ENCODE peak calls at places on chromosomes 7 and 10, in ten cellular contexts. Y is Panc1; R is activated effector memory CD4-positive, alpha-beta T cell treated with anti-CD3 and anti-CD28 coated beads, Interleukin-2, amount 50 U/mL, for 16 hours; S is A549; D is Kasumi-1; I is fibroblast of the aortic adventitia; K is stimulated activated CD4-positive, alpha-beta T cell treated with anti-CD3 and anti-CD28 coated beads, Interleukin-2, amount 100 ng/mL, for 48 hours; Z is sciatic nerve; O is HEK293T; A is KBM-7. E is an unnamed sample.

GRCh38 chr7:133015879-133016278 is 66.0 kb downstream of the CHCHD3 start:
- DNase-seq in D (no peak), K (no peak), Z (no peak), O (no peak), A (no peak), I (no peak), S (no peak), R (no peak), Y (no peak), E (no peak)

GRCh38 chr10:92181575-92181974 is 109.3 kb downstream of the CPEB3 start:
- DNase-seq in R (no peak), D (peak), Z (no peak), K (no peak), Y (no peak), A (peak), O (peak), I (no peak), S (peak), E (peak)

GRCh38 chr10:49741108-49741995 is 20.8 kb downstream of the OGDHL start:
- DNase-seq in Y (no peak), D (no peak), A (no peak), K (no peak), I (peak), Z (no peak), O (no peak), R (no peak), S (no peak), E (no peak)

GRCh38 chr7:132203021-132203420 is 373.2 kb downstream of the PLXNA4 start:
- DNase-seq in R (no peak), A (no peak), K (no peak), O (no peak), D (no peak), I (no peak), S (no peak), Y (no peak), Z (no peak), E (no peak)

GRCh38 chr10:124459395-124459794 is 2.2 kb upstream of the LHPP start:
- DNase-seq in Y (no peak), I (no peak), R (no peak), Z (no peak), A (no peak), D (no peak), O (no peak), K (no peak), S (no peak), E (no peak)

GRCh38 chr7:96310106-96310505 is 11.8 kb downstream of the SLC25A13 start:
- DNase-seq in K (no peak), O (no peak), I (peak), A (no peak), Y (no peak), D (no peak), Z (no peak), S (no peak), R (no peak), E (peak)

GRCh38 chr10:49657606-49658005 is 21.8 kb upstream of the C10orf53 start:
- DNase-seq in I (no peak), A (no peak), Y (no peak), R (no peak), S (no peak), Z (no peak), O (no peak), K (no peak), D (no peak), E (no peak)

GRCh38 chr10:69913586-69913985 is 111.9 kb downstream of the COL13A1 start:
- DNase-seq in R (no peak), S (no peak), O (no peak), Y (no peak), I (no peak), D (no peak), Z (no peak), A (no peak), K (no peak), E (no peak)

GRCh38 chr10:59587083-59587755 is 122.4 kb downstream of the SLC16A9 start:
- DNase-seq in Y (no peak), R (no peak), A (no peak), D (no peak), K (no peak), O (no peak), Z (no peak), S (no peak), I (peak), E (no peak)

GRCh38 chr7:50069613-50070012 is 23.4 kb downstream of the ZPBP start:
- DNase-seq in D (no peak), S (no peak), I (peak), A (no peak), R (no peak), O (no peak), K (no peak), Y (no peak), Z (peak), E (no peak)

GRCh38 chr7:47291461-47292051 is 290.4 kb downstream of the TNS3 start:
- DNase-seq in S (peak), K (no peak), Y (peak), Z (peak), I (peak), D (peak), O (no peak), A (peak), R (no peak), E (peak)